ENCODE peak calls at places on chromosomes 6 and 20, in four cellular contexts. N is mesenchymal stem cell, U is dorsolateral prefrontal cortex, D is adrenal gland. K is an unnamed sample.

GRCh38 chr20:44479643-44480042 is 4.0 kb downstream of the TTPAL start:
- DNase-seq in U (no peak), N (no peak), D (no peak), K (no peak)

GRCh38 chr6:111600154-111600553 is 5.5 kb downstream of the TRAF3IP2 start:
- DNase-seq in U (no peak), D (no peak), N (no peak), K (no peak)

GRCh38 chr6:125511809-125512341 is 210.1 kb upstream of the HDDC2 start:
- DNase-seq in N (peak; percentile 53), D (no peak), U (no peak), K (no peak)

GRCh38 chr6:37860226-37860839 is 40.8 kb downstream of the ZFAND3 start:
- DNase-seq in D (no peak), U (no peak), N (peak; percentile 64), K (no peak)

GRCh38 chr6:111150577-111150976 is 63.3 kb downstream of the SLC16A10 start:
- DNase-seq in D (no peak), N (no peak), U (no peak), K (no peak)

GRCh38 chr6:160972111-160972510 is 19.5 kb upstream of the MAP3K4 start:
- DNase-seq in N (peak; percentile 75), D (no peak), U (no peak), K (no peak)

GRCh38 chr6:13183446-13184088 is 144.8 kb downstream of the TBC1D7 start:
- DNase-seq in D (no peak), U (no peak), N (no peak), K (no peak)

GRCh38 chr20:58514321-58515239 is 619 bp downstream of the APCDD1L start:
- DNase-seq in U (no peak), D (no peak), N (peak; percentile 5), K (no peak)

GRCh38 chr6:139839506-139840156 is 465.2 kb upstream of the CITED2 start:
- DNase-seq in D (peak; percentile 70), U (peak; percentile 43), N (no peak), K (no peak)

GRCh38 chr6:82589509-82590206 is 226.0 kb downstream of the TPBG start:
- DNase-seq in D (no peak), U (no peak), N (peak; percentile 84), K (no peak)

GRCh38 chr20:21529863-21530262 is 16.0 kb upstream of the NKX2-2 start:
- DNase-seq in D (no peak), U (no peak), N (no peak), K (no peak)

GRCh38 chr6:148758492-148758891 is 11.7 kb downstream of the UST start:
- DNase-seq in N (no peak), U (peak; percentile 62), D (peak; percentile 57), K (peak; percentile 40)

GRCh38 chr6:19535351-19535750 is 301.8 kb upstream of the ID4 start:
- DNase-seq in N (no peak), D (no peak), U (no peak), K (no peak)

GRCh38 chr6:54282186-54282585 is 26.1 kb upstream of the TINAG start:
- DNase-seq in D (no peak), N (peak; percentile 57), U (no peak), K (no peak)

GRCh38 chr20:2402271-2402980 is 21.7 kb downstream of the TGM6 start:
- DNase-seq in N (peak; percentile 11), D (no peak), U (no peak), K (no peak)

GRCh38 chr20:37319120-37319717 is 26.7 kb upstream of the SRC start:
- DNase-seq in D (no peak), N (peak; percentile 89), U (no peak), K (no peak)

GRCh38 chr6:20877008-20877937 is 343.0 kb downstream of the CDKAL1 start:
- DNase-seq in N (peak; percentile 97), D (peak; percentile 83), U (no peak), K (peak; percentile 40)

GRCh38 chr6:77463881-77464867 is 883 bp upstream of the HTR1B start:
- DNase-seq in N (peak; percentile 57), U (no peak), D (peak; percentile 56), K (no peak)

GRCh38 chr6:148851683-148852556 is 105.1 kb downstream of the UST start:
- DNase-seq in U (no peak), D (no peak), N (no peak), K (no peak)

GRCh38 chr6:6583836-6584235 is 4.7 kb upstream of the LY86 start:
- DNase-seq in D (no peak), U (no peak), N (no peak), K (no peak)

GRCh38 chr6:26284537-26285142 is 80.4 kb upstream of the BTN3A2 start:
- DNase-seq in U (no peak), N (peak; percentile 74), D (peak; percentile 81), K (peak; percentile 69)

GRCh38 chr20:9551808-9552550 is 37.6 kb downstream of the LAMP5 start:
- DNase-seq in D (no peak), U (no peak), N (no peak), K (no peak)

GRCh38 chr20:62736407-62737071 is 27.9 kb downstream of the NTSR1 start:
- DNase-seq in D (no peak), U (no peak), N (no peak), K (peak; percentile 4)

GRCh38 chr6:20838113-20838512 is 303.9 kb downstream of the CDKAL1 start:
- DNase-seq in D (no peak), N (no peak), U (no peak), K (no peak)

GRCh38 chr6:150599199-150600002 is at the start of gene PLEKHG1:
- DNase-seq in U (peak; percentile 64), N (peak; percentile 16), D (peak; percentile 67), K (peak; percentile 89)

GRCh38 chr6:150600003-150600301 is 267 bp downstream of the PLEKHG1 start:
- DNase-seq in D (no peak), N (no peak), U (no peak), K (no peak)

GRCh38 chr6:150596439-150596838 is 3.2 kb upstream of the PLEKHG1 start:
- DNase-seq in U (no peak), N (no peak), D (no peak), K (peak; percentile 56)

GRCh38 chr6:150598858-150599198 is 857 bp upstream of the PLEKHG1 start:
- DNase-seq in D (no peak), N (no peak), U (no peak), K (no peak)

GRCh38 chr6:150598401-150598800 is 1.3 kb upstream of the PLEKHG1 start:
- DNase-seq in N (no peak), U (no peak), D (no peak), K (no peak)
- H3K27ac ChIP-seq in N (no peak overlapping the region), U (no peak overlapping the region), D (no peak overlapping the region), K (peak overlapping the region; percentile 93)

DNA sequence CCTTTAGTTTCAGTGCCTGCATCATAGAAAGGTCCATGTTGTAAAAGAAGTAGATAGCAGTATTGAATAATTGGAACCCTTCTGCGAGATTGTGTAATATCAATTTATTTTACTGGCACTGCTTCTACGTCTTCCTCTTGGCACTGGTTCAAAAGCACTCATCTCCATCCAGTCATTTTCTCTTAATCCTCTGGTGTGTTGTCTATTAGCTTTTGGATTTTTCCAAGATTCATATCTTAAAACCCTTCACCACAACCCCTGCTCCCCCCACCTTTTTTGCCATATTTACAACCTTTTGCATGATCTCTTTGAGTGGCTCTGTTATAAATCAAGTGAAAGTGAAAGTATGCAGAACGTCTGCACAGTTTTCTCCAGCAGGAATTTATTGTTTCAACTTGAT is 76.6 kb upstream of the HSF2 start:
- DNase-seq in D (no peak), U (no peak), N (peak; percentile 68), K (no peak)
- H3K4me3 ChIP-seq in D (no peak overlapping the region), U (peak overlapping the region; percentile 56), N (no peak overlapping the region), K (no peak overlapping the region)

GRCh38 chr6:52595796-52596130 is 18.9 kb upstream of the TRAM2 start:
- DNase-seq in N (no peak), D (no peak), U (no peak), K (no peak)

GRCh38 chr6:52597738-52598122 is 20.9 kb upstream of the TRAM2 start:
- DNase-seq in D (no peak), U (no peak), N (no peak), K (no peak)

GRCh38 chr6:52594216-52594615 is 17.4 kb upstream of the TRAM2 start:
- DNase-seq in N (no peak), D (no peak), U (no peak), K (no peak)

GRCh38 chr6:52596371-52597028 is 19.6 kb upstream of the TRAM2 start:
- DNase-seq in N (peak; percentile 70), D (no peak), U (no peak), K (no peak)

GRCh38 chr6:52595000-52595795 is 18.3 kb upstream of the TRAM2 start:
- DNase-seq in D (peak; percentile 71), U (no peak), N (peak; percentile 96), K (peak; percentile 56)
- H3K27ac ChIP-seq in D (no peak overlapping the region), U (peak overlapping the region; percentile 65), N (peak overlapping the region; percentile 99), K (peak overlapping the region; percentile 73)

GRCh38 chr20:3678893-3679720 is 2.7 kb downstream of the ADAM33 start:
- DNase-seq in D (no peak), N (no peak), U (no peak), K (no peak)
- H3K4me3 ChIP-seq in D (no peak overlapping the region), N (no peak overlapping the region), U (no peak overlapping the region), K (no peak overlapping the region)

DNA sequence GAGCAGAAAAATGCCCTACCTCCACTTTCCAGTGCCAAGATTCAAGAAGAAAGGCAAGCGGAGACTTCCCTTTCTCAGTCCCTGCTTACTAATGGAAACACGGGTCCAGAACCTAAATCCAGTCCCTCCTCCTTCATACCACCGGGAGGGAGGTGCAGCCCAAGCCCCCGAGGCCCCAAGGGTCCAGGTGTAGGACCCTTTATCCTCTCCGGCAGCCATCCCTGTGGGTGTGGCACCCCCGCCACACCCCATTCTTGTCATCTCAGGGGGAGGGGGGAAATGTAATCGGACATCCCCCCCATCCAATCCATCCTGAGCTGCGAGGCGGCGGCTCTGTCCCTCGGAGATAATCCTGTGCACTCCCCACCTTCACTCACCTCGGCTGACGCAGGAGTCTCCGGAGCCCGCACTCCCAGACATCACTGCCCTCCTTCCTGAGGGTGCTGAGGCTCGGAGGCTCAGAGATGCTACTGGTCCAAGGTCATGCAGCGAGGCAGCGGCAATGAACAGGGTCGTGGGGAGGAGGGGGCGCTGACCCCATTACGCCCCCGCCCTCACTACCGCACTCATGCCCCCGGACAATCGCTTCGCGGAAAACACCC is 620 bp downstream of the ADISSP start:
- DNase-seq in N (peak; percentile 12), D (peak; percentile 71), U (no peak), K (peak; percentile 31)
- H3K27ac ChIP-seq in N (no peak overlapping the region), D (peak overlapping the region; percentile 2), U (peak overlapping the region; percentile 97), K (peak overlapping the region; percentile 97)

DNA sequence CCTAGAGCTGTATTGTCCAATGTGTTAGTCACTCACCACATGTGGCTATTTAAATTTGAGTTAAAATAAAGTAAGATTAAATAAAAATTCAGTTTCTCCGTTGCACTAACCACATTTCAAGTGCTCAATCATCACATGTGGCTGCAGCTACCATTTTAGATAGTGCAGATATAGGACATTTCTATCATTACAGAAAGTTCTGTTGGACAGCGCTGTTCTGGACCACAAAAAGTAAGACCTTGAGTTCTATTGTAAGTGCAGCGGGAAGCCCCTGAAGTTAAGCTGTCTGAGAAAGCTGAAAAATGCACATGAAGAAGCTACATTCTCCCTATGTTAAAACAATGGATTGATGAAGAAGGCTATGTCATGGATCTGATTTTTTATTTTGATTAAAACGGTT is 1.1 kb downstream of the ORC3 start:
- DNase-seq in N (peak; percentile 13), U (no peak), D (no peak), K (no peak)
- H3K4me3 ChIP-seq in N (no peak overlapping the region), U (peak overlapping the region; percentile 85), D (no peak overlapping the region), K (peak overlapping the region; percentile 69)

GRCh38 chr6:90159452-90159851 is 137.2 kb downstream of the BACH2 start:
- DNase-seq in D (no peak), U (no peak), N (no peak), K (no peak)
- H3K27ac ChIP-seq in D (no peak overlapping the region), U (peak overlapping the region; percentile 76), N (no peak overlapping the region), K (no peak overlapping the region)

GRCh38 chr20:661474-662288 is 8.7 kb upstream of the SRXN1 start:
- DNase-seq in D (no peak), N (no peak), U (no peak), K (no peak)
- H3K4me3 ChIP-seq in D (no peak overlapping the region), N (peak overlapping the region; percentile 40), U (no peak overlapping the region), K (no peak overlapping the region)

K was measured in transverse colon.